ENCODE peak calls at places on chromosomes 3 and 15, in five cellular contexts. J is DND-41, R is cardiac muscle cell, W is thoracic aorta, A is neural progenitor cell. L is an unnamed sample.

GRCh38 chr15:46618984-46619383 is 984.2 kb downstream of the SQOR start:
- DNase-seq in J (no peak), R (no peak), W (no peak), A (no peak), L (no peak)

GRCh38 chr3:108006077-108006675 is 84.7 kb downstream of the CD47 start:
- DNase-seq in J (no peak), R (peak; percentile 42), W (no peak), A (no peak), L (no peak)

GRCh38 chr3:141482250-141482937 is 4.4 kb upstream of the RASA2 start:
- DNase-seq in J (no peak), R (no peak), W (no peak), A (no peak), L (no peak)

GRCh38 chr3:138303474-138303873 is 26.2 kb downstream of the NME9 start:
- DNase-seq in J (no peak), R (no peak), W (no peak), A (no peak), L (no peak)

GRCh38 chr3:173789530-173789929 is 392.0 kb downstream of the NLGN1 start:
- DNase-seq in J (no peak), R (no peak), W (no peak), A (no peak), L (no peak)

GRCh38 chr3:142027713-142028112 is 121.6 kb downstream of the TFDP2 start:
- DNase-seq in J (peak; percentile 59), R (peak; percentile 38), W (no peak), A (peak; percentile 52), L (no peak)

GRCh38 chr15:54840999-54841398 is 355.7 kb downstream of the RSL24D1 start:
- DNase-seq in J (no peak), R (peak; percentile 58), W (no peak), A (no peak), L (no peak)

GRCh38 chr3:157785071-157785826 is 282.0 kb upstream of the VEPH1 start:
- DNase-seq in J (no peak), R (no peak), W (no peak), A (no peak), L (no peak)

GRCh38 chr15:93467327-93467726 is 378.3 kb upstream of the RGMA start:
- DNase-seq in J (peak; percentile 62), R (no peak), W (peak; percentile 47), A (no peak), L (no peak)

GRCh38 chr3:140497331-140497730 is 180.5 kb upstream of the TRIM42 start:
- DNase-seq in J (no peak), R (no peak), W (no peak), A (no peak), L (no peak)

GRCh38 chr15:22262613-22263020 is 182.3 kb downstream of the OR4M2 start:
- DNase-seq in J (no peak), R (no peak), W (no peak), A (no peak), L (peak; percentile 33)

GRCh38 chr15:22265961-22266360 is 185.6 kb downstream of the OR4M2 start:
- DNase-seq in J (no peak), R (no peak), W (no peak), A (no peak), L (no peak)

GRCh38 chr15:22259881-22260421 is 179.6 kb downstream of the OR4M2 start:
- DNase-seq in J (no peak), R (no peak), W (no peak), A (no peak), L (no peak)

GRCh38 chr15:22265056-22265945 is 185.0 kb downstream of the OR4M2 start:
- DNase-seq in J (no peak), R (no peak), W (no peak), A (no peak), L (no peak)

GRCh38 chr15:22263738-22264137 is 183.4 kb downstream of the OR4M2 start:
- DNase-seq in J (no peak), R (no peak), W (no peak), A (no peak), L (no peak)
- H3K9me3 ChIP-seq in J (no peaks in the 10 kb centered on the region), R (no peaks in the 10 kb centered on the region), W (no peaks in the 10 kb centered on the region), A (peaks cover 41% of the 10 kb centered on the region), L (no peaks in the 10 kb centered on the region)

GRCh38 chr15:66145242-66146182 is 108.0 kb downstream of the MEGF11 start:
- DNase-seq in J (no peak), R (no peak), W (no peak), A (no peak), L (no peak)
- H3K27me3 ChIP-seq in J (no peaks in the 10 kb centered on the region), R (no peaks in the 10 kb centered on the region), W (no peaks in the 10 kb centered on the region), A (no peaks in the 10 kb centered on the region), L (no peaks in the 10 kb centered on the region)

DNA sequence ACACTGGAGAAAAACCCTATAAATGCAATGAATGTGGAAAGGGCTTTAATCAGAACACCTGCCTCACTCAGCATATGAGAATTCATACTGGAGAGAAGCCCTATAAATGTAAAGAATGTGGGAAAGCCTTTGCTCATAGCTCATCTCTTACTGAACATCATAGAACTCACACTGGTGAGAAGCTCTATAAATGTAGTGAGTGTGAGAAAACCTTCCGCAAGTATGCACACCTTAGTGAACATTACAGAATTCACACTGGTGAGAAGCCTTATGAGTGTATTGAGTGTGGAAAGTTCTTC is 7.4 kb upstream of the ZNF501 start:
- DNase-seq in J (no peak), R (no peak), W (no peak), A (no peak), L (no peak)
- H3K9me3 ChIP-seq in J (peaks cover 46% of the 10 kb centered on the region), R (peaks cover 4% of the 10 kb centered on the region), W (peaks cover 83% of the 10 kb centered on the region), A (peaks cover 36% of the 10 kb centered on the region), L (peaks cover 60% of the 10 kb centered on the region)

GRCh38 chr3:126995926-126996512 is 13.1 kb downstream of the PLXNA1 start:
- DNase-seq in J (no peak), R (no peak), W (no peak), A (no peak), L (no peak)
- H3K27me3 ChIP-seq in J (no peaks in the 10 kb centered on the region), R (no peaks in the 10 kb centered on the region), W (no peaks in the 10 kb centered on the region), A (no peaks in the 10 kb centered on the region), L (no peaks in the 10 kb centered on the region)

GRCh38 chr3:90241481-90241880 is 1134.1 kb downstream of the EPHA3 start:
- DNase-seq in J (no peak), R (no peak), W (no peak), A (no peak), L (no peak)
- H3K9me3 ChIP-seq in J (peaks cover 2% of the 10 kb centered on the region), R (no peaks in the 10 kb centered on the region), W (peaks cover 4% of the 10 kb centered on the region), A (peaks cover 3% of the 10 kb centered on the region), L (no peaks in the 10 kb centered on the region)

DNA sequence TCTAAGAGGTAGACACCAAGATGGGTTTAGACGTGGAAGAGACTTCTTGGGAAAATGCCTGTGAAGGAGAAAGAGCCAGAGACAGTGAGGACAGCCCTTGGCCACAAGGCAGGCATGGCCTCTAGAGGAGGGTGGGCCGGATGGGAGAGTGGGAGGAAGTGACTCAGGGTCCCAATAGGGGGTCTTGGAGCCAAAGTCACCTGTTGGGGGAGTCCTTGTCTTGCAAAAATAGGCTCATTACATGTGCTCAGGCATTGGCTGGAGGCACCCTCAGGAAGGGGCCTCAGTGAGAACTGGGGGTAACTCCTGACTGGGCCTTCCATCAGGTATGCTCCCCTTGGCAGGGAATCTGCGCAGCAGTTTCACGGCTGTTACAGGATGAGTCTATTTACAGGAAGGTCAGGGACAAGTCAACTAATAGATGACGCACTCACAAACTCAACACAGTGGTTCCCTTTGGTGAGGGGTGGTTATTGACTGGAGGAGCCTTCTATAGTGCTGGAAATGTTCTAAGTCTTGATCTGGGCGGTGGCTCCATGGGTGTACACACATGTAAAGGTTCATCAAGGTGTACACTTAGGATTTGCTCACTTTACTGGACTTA is 259.6 kb downstream of the XXYLT1 start:
- DNase-seq in J (no peak), R (no peak), W (no peak), A (no peak), L (no peak)
- H3K27me3 ChIP-seq in J (peaks cover 9% of the 10 kb centered on the region), R (no peaks in the 10 kb centered on the region), W (no peaks in the 10 kb centered on the region), A (no peaks in the 10 kb centered on the region), L (no peaks in the 10 kb centered on the region)

DNA sequence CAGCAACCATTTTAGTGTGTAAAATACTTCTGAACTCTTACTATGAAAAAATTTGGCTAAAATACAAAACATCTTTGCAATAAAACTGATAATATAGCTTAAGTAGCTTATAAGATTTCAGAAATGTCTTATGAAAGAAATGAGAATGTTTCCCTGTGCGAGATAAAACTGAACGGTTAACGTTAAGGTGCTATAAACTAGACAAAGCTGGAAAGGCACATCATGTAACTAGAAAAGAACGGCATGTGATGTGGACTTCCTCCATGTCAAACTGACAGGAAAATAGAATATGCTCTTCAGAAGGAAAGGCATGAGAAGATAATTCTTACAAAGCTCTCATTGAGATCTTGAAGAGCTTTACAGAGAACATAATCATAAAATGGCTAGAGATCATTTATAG is 36.5 kb downstream of the NCK1 start:
- DNase-seq in J (no peak), R (no peak), W (no peak), A (no peak), L (no peak)
- H3K9me3 ChIP-seq in J (peaks cover 7% of the 10 kb centered on the region), R (no peaks in the 10 kb centered on the region), W (peaks cover under 1% of the 10 kb centered on the region), A (no peaks in the 10 kb centered on the region), L (no peaks in the 10 kb centered on the region)

DNA sequence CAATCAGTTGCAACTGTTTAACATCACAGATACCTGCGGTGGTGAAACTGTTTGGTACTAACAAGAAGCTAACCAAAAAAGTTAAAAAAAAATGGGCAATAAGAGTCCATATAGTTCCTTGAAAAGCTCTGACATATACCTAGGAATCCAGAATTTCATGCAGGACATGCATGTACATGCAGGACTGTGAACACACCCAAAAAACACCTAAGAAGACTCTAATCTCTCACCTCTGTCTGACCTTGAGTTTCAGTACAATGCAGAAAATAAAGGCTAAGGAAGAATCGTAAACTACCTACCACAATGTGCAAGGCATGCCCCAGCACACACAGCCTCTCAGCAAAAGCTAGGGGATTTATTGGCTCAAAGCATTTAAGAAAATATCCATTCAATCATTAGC is 110.7 kb upstream of the GOLGA8J start:
- DNase-seq in J (no peak), R (no peak), W (no peak), A (no peak), L (no peak)
- H3K27me3 ChIP-seq in J (no peaks in the 10 kb centered on the region), R (peaks cover 44% of the 10 kb centered on the region), W (no peaks in the 10 kb centered on the region), A (peaks cover 44% of the 10 kb centered on the region), L (no peaks in the 10 kb centered on the region)

GRCh38 chr15:85757939-85758654 is 36.6 kb downstream of the KLHL25 start:
- DNase-seq in J (no peak), R (no peak), W (no peak), A (no peak), L (no peak)

GRCh38 chr15:85760049-85760448 is 34.7 kb downstream of the KLHL25 start:
- DNase-seq in J (no peak), R (no peak), W (no peak), A (no peak), L (no peak)

GRCh38 chr15:85757073-85757938 is 37.4 kb downstream of the KLHL25 start:
- DNase-seq in J (no peak), R (no peak), W (no peak), A (no peak), L (no peak)

GRCh38 chr15:85759391-85759790 is 35.3 kb downstream of the KLHL25 start:
- DNase-seq in J (no peak), R (no peak), W (no peak), A (no peak), L (no peak)

DNA sequence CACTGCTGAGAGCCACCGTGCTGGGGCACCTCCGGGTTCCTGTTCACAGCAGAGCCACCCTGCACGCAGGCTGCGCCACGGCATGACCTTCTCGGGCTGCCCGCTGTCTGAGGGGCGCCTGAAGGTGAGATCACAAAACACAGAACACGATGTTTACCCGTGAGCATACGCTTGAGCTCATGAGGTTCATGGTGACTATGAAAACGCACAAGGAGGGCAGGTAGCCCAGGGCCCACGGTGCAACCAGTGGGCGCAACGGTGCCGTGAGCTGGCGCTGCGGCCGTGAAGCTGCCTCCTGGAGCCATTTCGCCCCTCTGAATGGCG is 36.1 kb downstream of the KLHL25 start:
- DNase-seq in J (no peak), R (no peak), W (no peak), A (no peak), L (no peak)
- H3K9me3 ChIP-seq in J (no peaks in the 10 kb centered on the region), R (no peaks in the 10 kb centered on the region), W (no peaks in the 10 kb centered on the region), A (no peaks in the 10 kb centered on the region), L (no peaks in the 10 kb centered on the region)

GRCh38 chr3:154843647-154844046 is 236.5 kb upstream of the MME start:
- DNase-seq in J (no peak), R (no peak), W (no peak), A (no peak), L (no peak)
- H3K27me3 ChIP-seq in J (no peaks in the 10 kb centered on the region), R (no peaks in the 10 kb centered on the region), W (no peaks in the 10 kb centered on the region), A (no peaks in the 10 kb centered on the region), L (no peaks in the 10 kb centered on the region)